ENCODE peak calls at places on chromosomes 3 and 15, in ten cellular contexts. M is islet precursor cell; K is caudate nucleus; Y is NCI-H1105; Z is CD8-positive, alpha-beta T cell; U is mesendoderm; L is LoVo; C is GM04503; O is posterior cingulate gyrus; T is Calu3. H is an unnamed sample.

GRCh38 chr3:131381445-131382291 is at the start of gene NUDT16:
- DNase-seq in M (peak), K (peak), Y (peak), Z (peak), U (peak), L (peak), C (peak), O (peak), T (peak), H (peak)

GRCh38 chr15:42084465-42085235 is 9.7 kb downstream of the PLA2G4D start:
- DNase-seq in M (peak), K (no peak), Y (no peak), Z (peak), U (peak), L (peak), C (no peak), O (peak), T (peak), H (no peak)

GRCh38 chr3:183664913-183665381 is 29.5 kb downstream of the KLHL24 start:
- DNase-seq in M (no peak), K (no peak), Y (no peak), Z (no peak), U (no peak), L (peak), C (peak), O (no peak), T (no peak), H (peak)

GRCh38 chr3:33355611-33356010 is 78.4 kb downstream of the FBXL2 start:
- DNase-seq in M (no peak), K (no peak), Y (no peak), Z (no peak), U (peak), L (peak), C (no peak), O (no peak), T (peak), H (peak)

GRCh38 chr15:41985236-41986160 is 13.1 kb upstream of the EHD4 start:
- DNase-seq in M (no peak), K (no peak), Y (no peak), Z (no peak), U (no peak), L (no peak), C (no peak), O (no peak), T (no peak), H (no peak)

GRCh38 chr15:68610825-68611224 is 32.0 kb downstream of the CORO2B start:
- DNase-seq in M (no peak), K (no peak), Y (no peak), Z (no peak), U (no peak), L (no peak), C (no peak), O (no peak), T (no peak), H (no peak)

GRCh38 chr3:21668012-21668411 is 83.0 kb downstream of the ZNF385D start:
- DNase-seq in M (peak), K (no peak), Y (no peak), Z (no peak), U (peak), L (no peak), C (no peak), O (no peak), T (no peak), H (no peak)

GRCh38 chr3:137970914-137971831 is 38.8 kb upstream of the CLDN18 start:
- DNase-seq in M (peak), K (peak), Y (peak), Z (peak), U (peak), L (peak), C (no peak), O (peak), T (peak), H (no peak)

GRCh38 chr3:45043715-45044299 is 17.7 kb downstream of the CLEC3B start:
- DNase-seq in M (no peak), K (no peak), Y (no peak), Z (no peak), U (peak), L (no peak), C (no peak), O (no peak), T (no peak), H (peak)

GRCh38 chr3:171841620-171842000 is 1.5 kb upstream of the TMEM212 start:
- DNase-seq in M (no peak), K (no peak), Y (no peak), Z (no peak), U (no peak), L (no peak), C (no peak), O (no peak), T (no peak), H (no peak)

GRCh38 chr3:53949541-53949940 is 57.9 kb upstream of the SELENOK start:
- DNase-seq in M (no peak), K (no peak), Y (peak), Z (no peak), U (no peak), L (no peak), C (no peak), O (no peak), T (no peak), H (no peak)

GRCh38 chr15:66653852-66654251 is 48.2 kb upstream of the SMAD6 start:
- DNase-seq in M (no peak), K (no peak), Y (no peak), Z (no peak), U (no peak), L (no peak), C (no peak), O (no peak), T (no peak), H (no peak)

GRCh38 chr3:184757010-184757651 is 45.3 kb upstream of the MAGEF1 start:
- DNase-seq in M (no peak), K (peak), Y (no peak), Z (no peak), U (peak), L (no peak), C (peak), O (peak), T (no peak), H (no peak)

GRCh38 chr15:62165029-62165792 is at the start of gene C2CD4B:
- DNase-seq in M (peak), K (no peak), Y (no peak), Z (no peak), U (peak), L (no peak), C (no peak), O (no peak), T (peak), H (no peak)

GRCh38 chr15:69665641-69666091 is 213.0 kb downstream of the RPLP1 start:
- DNase-seq in M (peak), K (no peak), Y (no peak), Z (no peak), U (no peak), L (no peak), C (no peak), O (no peak), T (no peak), H (no peak)

GRCh38 chr15:83164409-83165404 is 42.9 kb downstream of the HDGFL3 start:
- DNase-seq in M (no peak), K (no peak), Y (no peak), Z (no peak), U (no peak), L (no peak), C (no peak), O (no peak), T (no peak), H (peak)

GRCh38 chr3:20668411-20668810 is 482.4 kb upstream of the SGO1 start:
- DNase-seq in M (peak), K (no peak), Y (no peak), Z (no peak), U (peak), L (no peak), C (no peak), O (no peak), T (no peak), H (no peak)

GRCh38 chr15:61034793-61035710 is 194.1 kb downstream of the RORA start:
- DNase-seq in M (no peak), K (no peak), Y (no peak), Z (no peak), U (no peak), L (no peak), C (peak), O (no peak), T (no peak), H (no peak)

GRCh38 chr3:129282727-129283327 is 4.2 kb downstream of the HMCES start:
- DNase-seq in M (no peak), K (no peak), Y (no peak), Z (no peak), U (no peak), L (no peak), C (no peak), O (no peak), T (no peak), H (peak)

GRCh38 chr3:176430244-176430893 is 766.9 kb downstream of the TBL1XR1 start:
- DNase-seq in M (no peak), K (no peak), Y (peak), Z (no peak), U (peak), L (peak), C (peak), O (no peak), T (peak), H (peak)

GRCh38 chr15:63923993-63924950 is 90.5 kb upstream of the HERC1 start:
- DNase-seq in M (peak), K (no peak), Y (no peak), Z (no peak), U (no peak), L (no peak), C (no peak), O (no peak), T (no peak), H (no peak)

GRCh38 chr15:75349851-75350588 is 3.2 kb downstream of the NEIL1 start:
- DNase-seq in M (peak), K (no peak), Y (no peak), Z (peak), U (no peak), L (no peak), C (no peak), O (no peak), T (no peak), H (no peak)

GRCh38 chr15:92471263-92471662 is 77.6 kb downstream of the ST8SIA2 start:
- DNase-seq in M (no peak), K (no peak), Y (no peak), Z (no peak), U (no peak), L (no peak), C (no peak), O (no peak), T (no peak), H (no peak)

GRCh38 chr15:77860101-77860691 is 217.3 kb downstream of the TBC1D2B start:
- DNase-seq in M (peak), K (no peak), Y (no peak), Z (no peak), U (no peak), L (no peak), C (no peak), O (no peak), T (no peak), H (no peak)

H was measured in HS-5.